ENCODE peak calls at places on chromosomes 3 and 15, in five cellular contexts. One of them, this sample, is unnamed.
A peak's percentile ranks its signal among the peaks of the same experiment; 100 is the strongest.

GRCh38 chr3:107153981-107154380 is 223.3 kb upstream of the CCDC54 start:
- DNase-seq in HS-27A: no peak
- DNase-seq in hippocampal formation: no peak
- DNase-seq in kidney tubule cell: no peak
- DNase-seq in NCI-H1092 treated with DMSO at 0.1 percent for 48 hours: no peak
- DNase-seq in this sample: no peak

GRCh38 chr15:43329960-43330779 is at the start of gene LCMT2:
- DNase-seq in HS-27A: peak; percentile 91
- DNase-seq in hippocampal formation: peak; percentile 90
- DNase-seq in kidney tubule cell: peak; percentile 96
- DNase-seq in NCI-H1092 treated with DMSO at 0.1 percent for 48 hours: peak; percentile 89
- DNase-seq in this sample: peak; percentile 96

GRCh38 chr3:126692858-126693257 is 11.2 kb upstream of the CHCHD6 start:
- DNase-seq in HS-27A: no peak
- DNase-seq in hippocampal formation: no peak
- DNase-seq in kidney tubule cell: no peak
- DNase-seq in NCI-H1092 treated with DMSO at 0.1 percent for 48 hours: no peak
- DNase-seq in this sample: no peak

GRCh38 chr15:45457215-45457614 is 65.3 kb downstream of the SLC30A4 start:
- DNase-seq in HS-27A: no peak
- DNase-seq in hippocampal formation: no peak
- DNase-seq in kidney tubule cell: no peak
- DNase-seq in NCI-H1092 treated with DMSO at 0.1 percent for 48 hours: no peak
- DNase-seq in this sample: no peak

GRCh38 chr3:71695000-71695482 is 30.2 kb downstream of the EIF4E3 start:
- DNase-seq in HS-27A: no peak
- DNase-seq in hippocampal formation: no peak
- DNase-seq in kidney tubule cell: peak; percentile 61
- DNase-seq in NCI-H1092 treated with DMSO at 0.1 percent for 48 hours: no peak
- DNase-seq in this sample: peak; percentile 11

GRCh38 chr15:101019351-101019750 is 100.2 kb downstream of the LRRK1 start:
- DNase-seq in HS-27A: no peak
- DNase-seq in hippocampal formation: no peak
- DNase-seq in kidney tubule cell: no peak
- DNase-seq in NCI-H1092 treated with DMSO at 0.1 percent for 48 hours: no peak
- DNase-seq in this sample: no peak

GRCh38 chr3:85838921-85839320 is 880.1 kb downstream of the CADM2 start:
- DNase-seq in HS-27A: no peak
- DNase-seq in hippocampal formation: no peak
- DNase-seq in kidney tubule cell: no peak
- DNase-seq in NCI-H1092 treated with DMSO at 0.1 percent for 48 hours: peak; percentile 91
- DNase-seq in this sample: peak; percentile 12

GRCh38 chr3:33658971-33659848 is 58.8 kb downstream of the CLASP2 start:
- DNase-seq in HS-27A: no peak
- DNase-seq in hippocampal formation: peak; percentile 91
- DNase-seq in kidney tubule cell: peak; percentile 58
- DNase-seq in NCI-H1092 treated with DMSO at 0.1 percent for 48 hours: peak; percentile 85
- DNase-seq in this sample: peak; percentile 93

GRCh38 chr15:80779658-80780415 is 667 bp downstream of the CEMIP start:
- DNase-seq in HS-27A: no peak
- DNase-seq in hippocampal formation: no peak
- DNase-seq in kidney tubule cell: peak; percentile 53
- DNase-seq in NCI-H1092 treated with DMSO at 0.1 percent for 48 hours: peak; percentile 31
- DNase-seq in this sample: peak; percentile 22

GRCh38 chr3:192317564-192317963 is 409.8 kb downstream of the FGF12 start:
- DNase-seq in HS-27A: no peak
- DNase-seq in hippocampal formation: no peak
- DNase-seq in kidney tubule cell: no peak
- DNase-seq in NCI-H1092 treated with DMSO at 0.1 percent for 48 hours: no peak
- DNase-seq in this sample: no peak

GRCh38 chr3:24596626-24597025 is 102.0 kb upstream of the THRB start:
- DNase-seq in HS-27A: no peak
- DNase-seq in hippocampal formation: no peak
- DNase-seq in kidney tubule cell: peak; percentile 25
- DNase-seq in NCI-H1092 treated with DMSO at 0.1 percent for 48 hours: no peak
- DNase-seq in this sample: no peak

GRCh38 chr15:96298217-96298616 is 32.3 kb upstream of the NR2F2 start:
- DNase-seq in HS-27A: no peak
- DNase-seq in hippocampal formation: no peak
- DNase-seq in kidney tubule cell: no peak
- DNase-seq in NCI-H1092 treated with DMSO at 0.1 percent for 48 hours: no peak
- DNase-seq in this sample: no peak

GRCh38 chr3:21654662-21655061 is 96.3 kb downstream of the ZNF385D start:
- DNase-seq in HS-27A: peak; percentile 33
- DNase-seq in hippocampal formation: no peak
- DNase-seq in kidney tubule cell: no peak
- DNase-seq in NCI-H1092 treated with DMSO at 0.1 percent for 48 hours: no peak
- DNase-seq in this sample: no peak

GRCh38 chr15:101370330-101371024 is 75.4 kb upstream of the SNRPA1 start:
- DNase-seq in HS-27A: no peak
- DNase-seq in hippocampal formation: no peak
- DNase-seq in kidney tubule cell: no peak
- DNase-seq in NCI-H1092 treated with DMSO at 0.1 percent for 48 hours: no peak
- DNase-seq in this sample: no peak

GRCh38 chr3:65425880-65426279 is 612.8 kb downstream of the MAGI1 start:
- DNase-seq in HS-27A: no peak
- DNase-seq in hippocampal formation: no peak
- DNase-seq in kidney tubule cell: peak; percentile 8
- DNase-seq in NCI-H1092 treated with DMSO at 0.1 percent for 48 hours: no peak
- DNase-seq in this sample: peak; percentile 33

GRCh38 chr3:55765398-55765797 is 278.3 kb upstream of the WNT5A start:
- DNase-seq in HS-27A: no peak
- DNase-seq in hippocampal formation: no peak
- DNase-seq in kidney tubule cell: no peak
- DNase-seq in NCI-H1092 treated with DMSO at 0.1 percent for 48 hours: no peak
- DNase-seq in this sample: peak; percentile 27

GRCh38 chr3:19688767-19689166 is 245.2 kb downstream of the EFHB start:
- DNase-seq in HS-27A: no peak
- DNase-seq in hippocampal formation: no peak
- DNase-seq in kidney tubule cell: no peak
- DNase-seq in NCI-H1092 treated with DMSO at 0.1 percent for 48 hours: no peak
- DNase-seq in this sample: no peak

GRCh38 chr3:44890258-44890657 is 15.8 kb downstream of the TGM4 start:
- DNase-seq in HS-27A: no peak
- DNase-seq in hippocampal formation: no peak
- DNase-seq in kidney tubule cell: no peak
- DNase-seq in NCI-H1092 treated with DMSO at 0.1 percent for 48 hours: no peak
- DNase-seq in this sample: no peak